ENCODE peak calls at places on chromosomes 12 and 14, in seven cellular contexts. G is CD4-positive, CD25-positive, alpha-beta regulatory T cell; K is NCI-H1417; N is tibial nerve; M is activated T-helper 1 cell treated with Interleukin-2 at 50 U/mL for 16 hours; I is NCI-H1105; T is posterior vena cava. P is an unnamed sample.

GRCh38 chr14:51677276-51677675 is 25.6 kb downstream of the FRMD6 start:
- DNase-seq in G (no peak), K (no peak), N (no peak), M (no peak), I (no peak), T (no peak), P (peak)

GRCh38 chr12:4900327-4900726 is 9.4 kb upstream of the KCNA1 start:
- DNase-seq in G (no peak), K (no peak), N (no peak), M (no peak), I (no peak), T (no peak), P (no peak)

GRCh38 chr12:45518516-45519235 is 210.8 kb upstream of the ARID2 start:
- DNase-seq in G (peak), K (no peak), N (no peak), M (peak), I (no peak), T (no peak), P (no peak)

GRCh38 chr12:76026643-76027063 is 4.9 kb downstream of the PHLDA1 start:
- DNase-seq in G (no peak), K (no peak), N (no peak), M (no peak), I (no peak), T (no peak), P (peak)

GRCh38 chr12:95633671-95634465 is 82.6 kb upstream of the USP44 start:
- DNase-seq in G (no peak), K (no peak), N (peak), M (no peak), I (no peak), T (no peak), P (peak)

GRCh38 chr14:49986344-49987014 is 93.6 kb downstream of the ARF6 start:
- DNase-seq in G (no peak), K (no peak), N (no peak), M (no peak), I (no peak), T (peak), P (peak)

GRCh38 chr12:128019996-128020544 is 246.9 kb upstream of the TMEM132C start:
- DNase-seq in G (no peak), K (no peak), N (no peak), M (no peak), I (no peak), T (no peak), P (no peak)

GRCh38 chr14:77923131-77923933 is 123.4 kb downstream of the ADCK1 start:
- DNase-seq in G (no peak), K (peak), N (no peak), M (no peak), I (no peak), T (no peak), P (no peak)

GRCh38 chr12:109762071-109762672 is 48.5 kb downstream of the FAM222A start:
- DNase-seq in G (no peak), K (no peak), N (no peak), M (no peak), I (no peak), T (peak), P (no peak)

GRCh38 chr12:59708059-59708458 is 112.2 kb downstream of the SLC16A7 start:
- DNase-seq in G (no peak), K (no peak), N (no peak), M (no peak), I (no peak), T (no peak), P (peak)

GRCh38 chr14:102870994-102871831 is 51.2 kb upstream of the AMN start:
- DNase-seq in G (no peak), K (no peak), N (no peak), M (no peak), I (peak), T (no peak), P (no peak)

GRCh38 chr12:107843351-107844311 is 69.1 kb downstream of the ASCL4 start:
- DNase-seq in G (no peak), K (peak), N (no peak), M (no peak), I (no peak), T (no peak), P (peak)

GRCh38 chr14:93023039-93023438 is 92.7 kb downstream of the ITPK1 start:
- DNase-seq in G (no peak), K (no peak), N (no peak), M (no peak), I (no peak), T (no peak), P (no peak)

GRCh38 chr14:100336618-100337530 is 13.7 kb downstream of the SLC25A47 start:
- DNase-seq in G (no peak), K (no peak), N (no peak), M (no peak), I (no peak), T (no peak), P (no peak)

GRCh38 chr14:68897559-68898160 is 81.4 kb downstream of the ACTN1 start:
- DNase-seq in G (no peak), K (no peak), N (no peak), M (no peak), I (no peak), T (no peak), P (no peak)

GRCh38 chr14:35406811-35407630 is 2.5 kb upstream of the NFKBIA start:
- DNase-seq in G (no peak), K (peak), N (peak), M (no peak), I (peak), T (no peak), P (no peak)

GRCh38 chr12:108816652-108817335 is 40.6 kb downstream of the SSH1 start:
- DNase-seq in G (no peak), K (no peak), N (no peak), M (no peak), I (no peak), T (peak), P (no peak)

GRCh38 chr12:42143401-42144173 is 1.1 kb downstream of the GXYLT1 start:
- DNase-seq in G (no peak), K (peak), N (no peak), M (no peak), I (no peak), T (no peak), P (peak)

GRCh38 chr12:49105504-49106120 is 5.0 kb downstream of the LMBR1L start:
- DNase-seq in G (no peak), K (no peak), N (no peak), M (no peak), I (no peak), T (no peak), P (no peak)

GRCh38 chr12:242496-242895 is 20.1 kb downstream of the SLC6A13 start:
- DNase-seq in G (no peak), K (no peak), N (no peak), M (no peak), I (no peak), T (no peak), P (no peak)

GRCh38 chr12:68743416-68743815 is 2.6 kb upstream of the SLC35E3 start:
- DNase-seq in G (no peak), K (no peak), N (no peak), M (no peak), I (no peak), T (no peak), P (peak)

GRCh38 chr14:52068741-52069616 is at the start of gene NID2:
- DNase-seq in G (no peak), K (no peak), N (peak), M (no peak), I (peak), T (peak), P (peak)

GRCh38 chr12:107845980-107846659 is 71.6 kb downstream of the ASCL4 start:
- DNase-seq in G (no peak), K (no peak), N (no peak), M (no peak), I (no peak), T (no peak), P (peak)

GRCh38 chr12:118645219-118645618 is 268.9 kb downstream of the SUDS3 start:
- DNase-seq in G (no peak), K (no peak), N (no peak), M (no peak), I (no peak), T (no peak), P (no peak)

GRCh38 chr12:131917139-131917710 is 11.9 kb upstream of the PUS1 start:
- DNase-seq in G (no peak), K (no peak), N (no peak), M (no peak), I (no peak), T (no peak), P (no peak)

GRCh38 chr14:61898568-61898967 is 136.3 kb downstream of the SNAPC1 start:
- DNase-seq in G (no peak), K (no peak), N (no peak), M (no peak), I (no peak), T (no peak), P (no peak)

GRCh38 chr12:29238822-29239291 is 89.8 kb downstream of the FAR2 start:
- DNase-seq in G (no peak), K (no peak), N (no peak), M (no peak), I (no peak), T (no peak), P (no peak)

GRCh38 chr14:92460916-92461579 is 52.5 kb upstream of the RIN3 start:
- DNase-seq in G (no peak), K (no peak), N (no peak), M (no peak), I (no peak), T (no peak), P (peak)

GRCh38 chr12:68109001-68109400 is 50.5 kb downstream of the IFNG start:
- DNase-seq in G (no peak), K (no peak), N (no peak), M (no peak), I (no peak), T (no peak), P (no peak)

GRCh38 chr14:102849522-102850379 is 72.5 kb downstream of the TRAF3 start:
- DNase-seq in G (no peak), K (peak), N (no peak), M (no peak), I (no peak), T (no peak), P (no peak)

GRCh38 chr12:89247541-89247942 is 104.8 kb downstream of the DUSP6 start:
- DNase-seq in G (no peak), K (peak), N (no peak), M (no peak), I (no peak), T (no peak), P (no peak)

P was measured in foreskin fibroblast.